ENCODE peak calls at places on chromosomes 1 and 21, in seven cellular contexts. Q, Y, V, J, F, H and I are unnamed samples.

GRCh38 chr21:42652527-42653491 is 612 bp upstream of the PDE9A start:
- DNase-seq in Q (no peak), Y (no peak), V (peak), J (peak), F (no peak), H (peak), I (peak)

GRCh38 chr1:31063636-31064035 is 1.9 kb downstream of the PUM1 start:
- DNase-seq in Q (no peak), Y (no peak), V (peak), J (peak), F (no peak), H (no peak), I (peak)

GRCh38 chr1:53376041-53376461 is 48.2 kb upstream of the LRP8 start:
- DNase-seq in Q (no peak), Y (peak), V (no peak), J (no peak), F (no peak), H (no peak), I (no peak)

GRCh38 chr1:113109908-113110554 is 37.0 kb downstream of the LRIG2 start:
- DNase-seq in Q (no peak), Y (no peak), V (peak), J (peak), F (no peak), H (peak), I (no peak)

GRCh38 chr1:40880813-40881549 is 18.8 kb upstream of the CITED4 start:
- DNase-seq in Q (no peak), Y (no peak), V (no peak), J (no peak), F (no peak), H (no peak), I (no peak)

GRCh38 chr1:87478231-87478630 is 149.6 kb downstream of the LMO4 start:
- DNase-seq in Q (no peak), Y (no peak), V (peak), J (peak), F (no peak), H (no peak), I (no peak)

GRCh38 chr1:121566346-121566745 is 381.6 kb downstream of the SRGAP2C start:
- DNase-seq in Q (no peak), Y (no peak), V (no peak), J (no peak), F (no peak), H (no peak), I (no peak)

GRCh38 chr21:42735944-42736343 is 82.5 kb downstream of the PDE9A start:
- DNase-seq in Q (no peak), Y (no peak), V (no peak), J (no peak), F (no peak), H (no peak), I (no peak)

GRCh38 chr1:93501399-93501798 is 53.5 kb downstream of the FNBP1L start:
- DNase-seq in Q (no peak), Y (no peak), V (no peak), J (no peak), F (no peak), H (no peak), I (no peak)

GRCh38 chr1:169546087-169546995 is 39.9 kb downstream of the F5 start:
- DNase-seq in Q (peak), Y (no peak), V (peak), J (peak), F (no peak), H (peak), I (peak)

GRCh38 chr1:207751790-207752455 is at the start of gene CD46:
- DNase-seq in Q (peak), Y (peak), V (peak), J (peak), F (peak), H (peak), I (peak)
- TF ChIP-seq CTCF in Q (no peak), Y (no peak), V (no peak), J (no peak), F (no peak), H (no peak), I (no peak)

GRCh38 chr1:23566304-23566703 is 7.0 kb upstream of the ID3 start:
- DNase-seq in Q (no peak), Y (no peak), V (no peak), J (no peak), F (no peak), H (no peak), I (no peak)
- TF ChIP-seq CTCF in Q (peak), Y (no peak), V (peak), J (peak), F (no peak), H (peak), I (peak)

GRCh38 chr21:28325618-28326017 is 667.1 kb downstream of the LTN1 start:
- DNase-seq in Q (no peak), Y (no peak), V (no peak), J (no peak), F (no peak), H (no peak), I (no peak)
- TF ChIP-seq CTCF in Q (no peak), Y (no peak), V (no peak), J (no peak), F (no peak), H (no peak), I (no peak)

GRCh38 chr1:81114191-81114590 is 686.5 kb upstream of the ADGRL2 start:
- DNase-seq in Q (no peak), Y (no peak), V (no peak), J (no peak), F (no peak), H (no peak), I (no peak)
- TF ChIP-seq CTCF in Q (no peak), Y (no peak), V (no peak), J (no peak), F (no peak), H (no peak), I (no peak)

DNA sequence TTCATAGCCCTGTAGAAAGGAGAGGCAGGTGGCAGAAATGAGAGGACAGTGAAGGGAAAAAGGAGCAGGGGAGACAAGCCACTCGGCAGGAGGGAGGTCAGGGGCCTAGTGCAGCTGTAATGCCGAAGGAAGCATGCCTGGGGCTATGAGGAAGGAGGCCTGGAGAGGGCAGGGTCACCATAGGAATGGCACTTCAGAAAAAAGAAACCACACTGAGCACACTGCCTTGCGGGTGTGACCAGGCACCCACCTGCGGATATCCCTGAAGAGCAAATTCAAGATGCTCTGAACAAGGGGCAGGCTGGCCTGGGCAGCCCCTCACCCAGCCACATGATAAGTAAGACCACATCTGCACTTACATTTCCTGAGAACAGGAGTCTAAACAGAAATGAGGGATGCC is 104.7 kb downstream of the JAK1 start:
- DNase-seq in Q (no peak), Y (no peak), V (peak), J (peak), F (no peak), H (peak), I (no peak)
- TF ChIP-seq CTCF in Q (peak), Y (no peak), V (peak), J (peak), F (no peak), H (no peak), I (peak)

DNA sequence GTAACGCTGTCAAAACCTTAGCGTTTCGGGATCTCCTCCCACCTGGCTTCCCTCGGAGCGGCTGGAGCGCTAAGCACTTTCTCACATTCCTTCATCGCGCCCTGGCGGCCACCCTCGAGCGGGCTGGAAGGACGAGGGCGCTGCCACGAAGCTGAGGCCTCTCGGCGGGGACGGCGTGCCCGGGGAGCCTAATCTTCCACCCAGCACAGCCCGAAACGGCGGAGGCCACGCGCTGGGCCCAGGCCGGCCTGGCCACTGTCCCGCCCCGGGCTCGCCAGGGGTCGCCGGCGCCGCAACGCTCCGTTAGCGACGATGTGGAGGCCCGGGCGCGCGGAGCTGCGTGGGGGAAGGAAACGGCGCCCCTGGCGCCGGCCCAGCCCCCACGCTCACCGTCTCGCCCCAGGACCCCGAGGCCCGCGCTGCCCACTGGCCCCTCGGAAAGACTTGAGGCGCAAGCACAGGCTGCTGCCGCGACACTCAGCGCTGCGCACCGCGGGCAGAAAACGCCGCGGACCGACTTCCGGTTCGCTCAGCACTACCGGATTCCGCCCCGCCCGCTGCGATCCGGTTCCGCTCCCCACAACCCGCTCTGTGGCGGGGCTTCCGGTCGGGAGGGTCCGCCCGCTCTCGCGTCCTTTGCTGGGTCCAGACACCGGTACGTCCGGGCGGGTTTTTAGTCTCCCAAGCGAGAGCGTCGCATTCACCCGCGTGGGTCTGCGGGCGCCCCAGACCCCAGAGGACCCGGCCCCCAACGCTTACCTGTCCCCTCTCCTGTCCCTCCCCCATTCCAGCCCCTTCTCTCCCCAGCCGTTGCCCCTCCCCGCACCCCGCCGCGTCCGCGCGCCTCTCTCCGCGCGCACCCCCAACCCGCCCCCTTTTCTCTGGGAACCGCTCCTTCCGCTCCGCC is at the start of gene YBEY:
- DNase-seq in Q (peak), Y (peak), V (peak), J (peak), F (peak), H (peak), I (peak)
- TF ChIP-seq CTCF in Q (peak), Y (peak), V (peak), J (peak), F (no peak), H (peak), I (peak)

DNA sequence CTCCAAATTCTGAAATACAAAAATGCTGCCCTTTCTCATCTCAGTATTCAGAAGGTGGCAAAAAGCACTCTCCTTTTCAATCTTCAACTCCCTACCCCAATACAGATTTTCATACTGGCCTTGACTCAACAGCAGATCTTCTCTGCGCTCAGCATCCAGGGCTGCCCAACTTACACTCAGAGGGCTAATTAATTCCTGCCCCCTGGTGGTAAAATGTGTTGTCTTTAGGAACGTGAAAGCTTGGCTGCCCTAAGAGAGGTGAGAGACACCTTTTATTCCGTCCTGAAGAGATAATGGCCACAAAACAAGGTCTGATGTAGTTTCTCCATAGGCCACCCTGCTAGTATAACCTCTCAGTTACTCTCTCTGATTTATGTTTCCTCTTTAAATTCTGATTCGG is 25.0 kb downstream of the KRTAP24-1 start:
- DNase-seq in Q (no peak), Y (no peak), V (peak), J (peak), F (no peak), H (no peak), I (no peak)
- TF ChIP-seq CTCF in Q (peak), Y (peak), V (no peak), J (peak), F (no peak), H (peak), I (no peak)

DNA sequence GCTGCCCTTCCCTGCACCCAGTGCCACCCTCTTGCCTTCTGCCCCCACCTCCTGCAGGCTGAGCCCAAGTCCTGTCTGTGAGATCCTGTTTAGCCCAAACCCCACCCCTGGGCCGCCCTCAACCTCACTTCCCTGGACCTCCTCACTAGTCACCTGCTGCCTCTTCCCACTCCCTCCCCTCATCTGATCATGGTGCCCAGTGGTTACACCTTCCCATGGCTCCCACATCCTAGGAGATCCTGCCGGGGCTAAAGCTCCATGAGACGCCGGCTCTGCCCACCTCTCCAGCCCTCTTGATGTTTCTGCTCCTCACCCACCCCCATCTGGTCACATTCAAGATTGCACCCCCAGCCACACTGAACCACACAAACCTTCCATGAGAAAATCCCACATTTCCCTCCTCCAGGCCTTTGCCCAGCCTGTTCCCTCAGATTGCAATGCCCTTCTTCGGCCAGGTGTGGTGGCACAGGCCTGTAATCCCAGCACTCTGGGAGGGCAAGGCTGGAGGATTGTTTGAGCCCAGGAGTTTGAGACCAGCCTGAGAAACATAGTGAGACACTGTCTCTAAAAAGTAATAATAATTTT is 17.0 kb downstream of the TTC39A start:
- DNase-seq in Q (no peak), Y (no peak), V (no peak), J (peak), F (no peak), H (no peak), I (no peak)
- TF ChIP-seq CTCF in Q (peak), Y (no peak), V (peak), J (no peak), F (no peak), H (no peak), I (peak)

GRCh38 chr1:201945157-201945556 is 1.2 kb downstream of the LMOD1 start:
- DNase-seq in Q (no peak), Y (no peak), V (no peak), J (no peak), F (no peak), H (no peak), I (no peak)
- TF ChIP-seq CTCF in Q (peak), Y (no peak), V (peak), J (peak), F (no peak), H (peak), I (peak)

GRCh38 chr1:101235696-101236545 is 898 bp upstream of the S1PR1 start:
- DNase-seq in Q (no peak), Y (peak), V (peak), J (peak), F (no peak), H (peak), I (peak)
- TF ChIP-seq CTCF in Q (no peak), Y (no peak), V (no peak), J (no peak), F (no peak), H (no peak), I (no peak)